ENCODE peak calls at places on chromosomes 6 and 20, in four cellular contexts. J is spleen, R is tibial artery, D is thoracic aorta. H is an unnamed sample.

GRCh38 chr20:32893878-32894483 is 35.3 kb downstream of the EFCAB8 start:
- DNase-seq in J (no peak), R (no peak), D (no peak), H (no peak)

GRCh38 chr20:10762216-10762615 is 88.4 kb upstream of the JAG1 start:
- DNase-seq in J (no peak), R (no peak), D (no peak), H (no peak)

GRCh38 chr20:53421343-53421742 is 172.3 kb downstream of the ZNF217 start:
- DNase-seq in J (no peak), R (no peak), D (no peak), H (no peak)

GRCh38 chr20:19781235-19781634 is 23.2 kb downstream of the RIN2 start:
- DNase-seq in J (no peak), R (no peak), D (no peak), H (no peak)

GRCh38 chr6:69827491-69827890 is 30.7 kb upstream of the LMBRD1 start:
- DNase-seq in J (no peak), R (no peak), D (no peak), H (no peak)

GRCh38 chr6:443621-444175 is 52.1 kb downstream of the IRF4 start:
- DNase-seq in J (peak; percentile 69), R (peak; percentile 43), D (no peak), H (no peak)

GRCh38 chr6:5173862-5174643 is 86.7 kb downstream of the LYRM4 start:
- DNase-seq in J (no peak), R (no peak), D (no peak), H (no peak)

GRCh38 chr20:2005359-2005758 is 11.5 kb upstream of the PDYN start:
- DNase-seq in J (no peak), R (no peak), D (no peak), H (no peak)

GRCh38 chr6:158627940-158628211 is 16.7 kb downstream of the DYNLT1 start:
- DNase-seq in J (no peak), R (peak; percentile 62), D (no peak), H (no peak)

DNA sequence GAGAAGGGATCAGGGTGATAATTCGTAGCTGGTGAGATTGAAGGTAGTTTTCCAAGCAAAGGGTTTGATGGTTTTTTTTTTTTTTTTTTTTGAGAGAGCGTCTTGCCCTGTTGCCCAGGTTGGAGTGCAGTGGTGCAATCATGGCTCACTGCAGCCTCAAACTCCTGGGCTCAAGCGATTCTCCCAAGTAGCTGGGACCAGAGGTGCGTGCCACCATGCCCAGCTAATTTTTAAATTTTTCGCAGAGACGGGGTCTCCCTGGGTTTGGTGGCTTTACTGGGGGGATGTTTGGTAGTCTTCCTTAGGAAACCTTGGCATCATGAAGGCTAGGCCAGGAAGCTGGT is 76.8 kb upstream of the RNF24 start:
- DNase-seq in J (peak; percentile 14), R (no peak), D (no peak), H (no peak)
- TF ChIP-seq CTCF in J (no peak), R (no peak), D (no peak), H (no peak)

DNA sequence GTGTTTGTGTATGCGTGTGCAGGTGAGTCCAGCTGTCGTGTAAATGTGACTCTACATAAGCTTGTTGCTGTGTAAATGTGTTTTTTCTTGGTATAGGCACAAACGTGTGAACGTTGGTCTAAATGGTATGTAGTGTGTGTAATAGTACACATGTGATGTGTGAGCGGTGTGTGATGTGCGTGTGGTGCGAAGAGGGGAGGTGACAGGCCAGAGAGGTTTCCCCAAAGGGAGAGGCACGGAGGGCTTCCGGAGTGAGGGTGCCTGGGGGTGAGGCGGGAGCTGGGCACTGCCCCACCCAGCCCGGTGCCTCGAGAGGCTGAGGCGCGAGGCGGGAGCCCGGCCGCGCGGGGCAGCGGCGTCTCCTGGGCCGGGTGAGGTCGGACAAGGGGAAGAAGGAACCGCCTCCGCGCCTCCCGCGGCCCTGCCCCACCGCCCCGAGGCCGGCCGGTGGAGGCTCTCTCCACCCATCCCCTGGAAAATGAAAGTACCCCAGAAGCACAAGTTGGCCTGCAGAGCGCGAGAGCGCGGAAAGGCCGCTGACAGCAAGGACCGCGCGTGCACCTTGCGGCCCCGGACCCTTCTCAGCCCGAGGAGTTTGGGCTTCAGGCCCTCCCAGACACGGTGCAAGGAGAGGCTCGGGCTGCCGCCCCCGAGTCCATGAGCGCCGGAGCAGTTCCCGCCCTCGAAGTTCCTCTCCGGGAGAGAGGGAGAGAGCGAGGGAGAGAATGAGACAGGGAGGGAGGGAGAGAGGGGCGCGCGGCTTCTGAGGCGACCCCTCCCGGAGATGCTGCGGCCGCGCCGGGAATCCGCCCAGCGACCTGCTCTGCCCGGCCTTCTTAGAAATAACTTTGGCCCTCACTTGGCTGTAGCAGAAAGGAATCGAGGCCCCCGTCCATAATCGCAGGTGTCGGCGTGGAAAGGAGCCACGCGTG is 43.2 kb upstream of the OSTM1 start:
- DNase-seq in J (peak; percentile 89), R (no peak), D (no peak), H (no peak)
- H3K4me1 ChIP-seq in J (peaks cover 65% of the 10 kb centered on the region), R (peaks cover 36% of the 10 kb centered on the region), D (peaks cover 50% of the 10 kb centered on the region), H (peaks cover 65% of the 10 kb centered on the region)

DNA sequence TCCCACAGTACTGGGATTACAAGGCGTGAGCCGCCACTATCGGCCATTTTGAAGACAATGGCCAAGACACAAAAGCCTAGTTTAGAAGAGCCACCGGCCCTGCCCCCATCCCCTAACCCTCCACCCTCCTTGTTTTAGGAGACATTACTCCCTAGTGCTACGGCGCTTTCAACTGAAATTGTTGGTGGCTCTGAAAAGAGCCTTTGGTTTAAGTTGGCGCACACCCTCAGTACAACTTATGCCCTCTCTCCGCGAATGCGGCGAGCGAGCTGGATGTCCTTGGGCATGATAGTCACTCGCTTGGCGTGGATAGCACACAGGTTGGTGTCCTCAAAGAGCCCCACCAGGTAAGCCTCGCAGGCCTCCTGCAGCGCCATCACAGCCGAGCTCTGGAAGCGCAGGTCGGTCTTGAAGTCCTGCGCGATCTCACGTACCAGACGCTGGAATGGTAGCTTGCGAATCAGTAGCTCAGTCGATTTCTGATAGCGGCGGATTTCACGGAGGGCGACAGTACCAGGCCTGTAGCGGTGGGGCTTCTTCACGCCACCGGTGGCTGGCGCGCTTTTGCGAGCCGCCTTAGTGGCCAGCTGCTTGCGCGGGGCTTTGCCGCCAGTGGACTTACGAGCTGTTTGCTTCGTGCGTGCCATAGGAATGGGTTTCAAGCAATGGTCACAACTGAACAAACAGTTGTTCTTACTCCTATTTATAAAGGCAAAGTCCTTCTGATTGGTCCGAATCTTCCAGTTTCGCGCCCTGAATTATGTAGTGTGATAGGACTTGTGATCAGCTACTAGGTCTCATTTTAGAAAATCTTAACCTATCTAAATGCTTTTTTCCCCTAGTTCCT is 114.8 kb upstream of the BTN3A2 start:
- DNase-seq in J (peak; percentile 94), R (no peak), D (no peak), H (no peak)
- TF ChIP-seq CTCF in J (peak; percentile 21), R (no peak), D (no peak), H (no peak)

GRCh38 chr6:31479933-31480535 is 17.9 kb upstream of the MICB start:
- DNase-seq in J (no peak), R (no peak), D (no peak), H (no peak)
- H3K4me1 ChIP-seq in J (peaks cover 10% of the 10 kb centered on the region), R (no peaks in the 10 kb centered on the region), D (no peaks in the 10 kb centered on the region), H (no peaks in the 10 kb centered on the region)

GRCh38 chr6:126033696-126034095 is 47.4 kb downstream of the TRMT11 start:
- DNase-seq in J (no peak), R (no peak), D (no peak), H (no peak)
- TF ChIP-seq CTCF in J (no peak), R (peak; percentile 64), D (peak; percentile 54), H (peak; percentile 48)

GRCh38 chr6:117504478-117505144 is 22.1 kb downstream of the DCBLD1 start:
- DNase-seq in J (no peak), R (no peak), D (no peak), H (no peak)
- H3K4me1 ChIP-seq in J (no peaks in the 10 kb centered on the region), R (no peaks in the 10 kb centered on the region), D (peaks cover 14% of the 10 kb centered on the region), H (peaks cover 3% of the 10 kb centered on the region)

GRCh38 chr20:297925-298754 is 770 bp downstream of the ZCCHC3 start:
- DNase-seq in J (peak; percentile 92), R (peak; percentile 84), D (no peak), H (no peak)

GRCh38 chr20:298755-299391 is 1.5 kb downstream of the ZCCHC3 start:
- DNase-seq in J (no peak), R (no peak), D (no peak), H (no peak)

GRCh38 chr20:295804-296203 is 1.6 kb upstream of the ZCCHC3 start:
- DNase-seq in J (no peak), R (no peak), D (no peak), H (no peak)

GRCh38 chr20:294602-295001 is 2.8 kb upstream of the ZCCHC3 start:
- DNase-seq in J (no peak), R (no peak), D (no peak), H (no peak)

GRCh38 chr20:297098-297924 is at the start of gene ZCCHC3:
- DNase-seq in J (peak; percentile 95), R (peak; percentile 95), D (peak; percentile 61), H (peak; percentile 46)
- TF ChIP-seq CTCF in J (peak; percentile 4), R (peak; percentile 21), D (peak; percentile 13), H (no peak)

GRCh38 chr6:90273863-90274262 is 22.8 kb downstream of the BACH2 start:
- DNase-seq in J (no peak), R (no peak), D (no peak), H (no peak)

GRCh38 chr6:90277301-90278011 is 19.2 kb downstream of the BACH2 start:
- DNase-seq in J (no peak), R (no peak), D (no peak), H (no peak)

GRCh38 chr6:90271831-90272230 is 24.8 kb downstream of the BACH2 start:
- DNase-seq in J (no peak), R (no peak), D (no peak), H (no peak)

GRCh38 chr6:90278129-90278528 is 18.5 kb downstream of the BACH2 start:
- DNase-seq in J (no peak), R (no peak), D (no peak), H (no peak)

DNA sequence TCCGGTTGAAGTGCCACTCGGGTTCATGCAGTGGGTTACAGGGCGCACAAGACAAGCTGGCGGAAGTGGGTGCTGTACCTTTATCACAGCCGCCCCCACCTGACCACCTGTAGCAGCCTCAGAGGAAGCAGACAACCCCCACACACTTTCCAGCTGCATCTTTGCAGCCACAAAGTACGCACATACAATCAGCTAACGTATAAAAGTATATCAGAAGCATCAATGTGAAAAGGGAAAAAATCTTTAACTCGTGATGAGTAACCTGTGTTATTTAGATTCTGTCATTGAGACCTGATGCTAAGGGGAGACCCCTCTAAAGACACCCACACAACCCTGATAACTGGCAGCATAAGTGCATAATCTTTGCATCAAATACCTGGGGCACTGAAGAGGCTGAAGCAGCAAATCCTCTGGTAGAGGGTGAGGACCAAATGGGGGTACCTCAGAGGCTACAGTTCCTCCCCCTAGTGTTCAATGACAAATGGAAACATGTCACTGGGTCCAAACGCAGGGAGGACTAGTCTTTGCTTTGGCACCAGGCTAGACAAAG is 22.1 kb downstream of the BACH2 start:
- DNase-seq in J (peak; percentile 92), R (no peak), D (no peak), H (peak; percentile 27)
- H3K4me1 ChIP-seq in J (peaks cover 29% of the 10 kb centered on the region), R (no peaks in the 10 kb centered on the region), D (no peaks in the 10 kb centered on the region), H (no peaks in the 10 kb centered on the region)